ENCODE peak calls at places on chromosomes 11 and 22, in six cellular contexts. One of them, this sample, is unnamed.
A peak's percentile ranks its signal among the peaks of the same experiment; 100 is the strongest.

GRCh38 chr11:122703541-122704272 is 48.2 kb downstream of the UBASH3B start:
- DNase-seq in hepatocyte: no peak
- DNase-seq in CD8-positive, alpha-beta memory T cell: no peak
- DNase-seq in transverse colon: no peak
- DNase-seq in left lung: no peak
- DNase-seq in esophagus muscularis mucosa: no peak
- DNase-seq in this sample: no peak

GRCh38 chr22:35102663-35103062 is 36.7 kb downstream of the ISX start:
- DNase-seq in transverse colon: peak; percentile 71
- DNase-seq in CD8-positive, alpha-beta memory T cell: no peak
- DNase-seq in left lung: peak; percentile 37
- DNase-seq in esophagus muscularis mucosa: no peak
- DNase-seq in hepatocyte: peak; percentile 77
- DNase-seq in this sample: peak; percentile 88

GRCh38 chr11:17564687-17565042 is 17.6 kb downstream of the OTOG start:
- DNase-seq in transverse colon: no peak
- DNase-seq in hepatocyte: no peak
- DNase-seq in esophagus muscularis mucosa: no peak
- DNase-seq in CD8-positive, alpha-beta memory T cell: no peak
- DNase-seq in left lung: no peak
- DNase-seq in this sample: no peak

GRCh38 chr22:25092119-25092518 is 107.5 kb upstream of the CRYBB3 start:
- DNase-seq in hepatocyte: no peak
- DNase-seq in left lung: no peak
- DNase-seq in transverse colon: no peak
- DNase-seq in esophagus muscularis mucosa: no peak
- DNase-seq in CD8-positive, alpha-beta memory T cell: no peak
- DNase-seq in this sample: no peak

GRCh38 chr22:23058481-23059336 is 11.6 kb upstream of the GNAZ start:
- DNase-seq in left lung: no peak
- DNase-seq in CD8-positive, alpha-beta memory T cell: no peak
- DNase-seq in hepatocyte: peak; percentile 3
- DNase-seq in esophagus muscularis mucosa: peak; percentile 75
- DNase-seq in transverse colon: no peak
- DNase-seq in this sample: no peak

GRCh38 chr11:135075740-135076139 is 663.7 kb upstream of the B3GAT1 start:
- DNase-seq in CD8-positive, alpha-beta memory T cell: peak; percentile 67
- DNase-seq in left lung: no peak
- DNase-seq in hepatocyte: peak; percentile 54
- DNase-seq in esophagus muscularis mucosa: no peak
- DNase-seq in transverse colon: peak; percentile 32
- DNase-seq in this sample: peak; percentile 3

GRCh38 chr11:19597194-19597593 is 115.4 kb upstream of the NAV2 start:
- DNase-seq in esophagus muscularis mucosa: no peak
- DNase-seq in CD8-positive, alpha-beta memory T cell: no peak
- DNase-seq in hepatocyte: no peak
- DNase-seq in transverse colon: no peak
- DNase-seq in left lung: no peak
- DNase-seq in this sample: no peak

GRCh38 chr11:19276859-19277808 is 36.4 kb upstream of the E2F8 start:
- DNase-seq in left lung: peak; percentile 53
- DNase-seq in CD8-positive, alpha-beta memory T cell: no peak
- DNase-seq in esophagus muscularis mucosa: no peak
- DNase-seq in hepatocyte: peak; percentile 57
- DNase-seq in transverse colon: peak; percentile 75
- DNase-seq in this sample: peak; percentile 66

GRCh38 chr11:118216621-118217526 is 7.9 kb downstream of the JAML start:
- DNase-seq in transverse colon: no peak
- DNase-seq in CD8-positive, alpha-beta memory T cell: peak; percentile 44
- DNase-seq in esophagus muscularis mucosa: no peak
- DNase-seq in hepatocyte: no peak
- DNase-seq in left lung: no peak
- DNase-seq in this sample: no peak

DNA sequence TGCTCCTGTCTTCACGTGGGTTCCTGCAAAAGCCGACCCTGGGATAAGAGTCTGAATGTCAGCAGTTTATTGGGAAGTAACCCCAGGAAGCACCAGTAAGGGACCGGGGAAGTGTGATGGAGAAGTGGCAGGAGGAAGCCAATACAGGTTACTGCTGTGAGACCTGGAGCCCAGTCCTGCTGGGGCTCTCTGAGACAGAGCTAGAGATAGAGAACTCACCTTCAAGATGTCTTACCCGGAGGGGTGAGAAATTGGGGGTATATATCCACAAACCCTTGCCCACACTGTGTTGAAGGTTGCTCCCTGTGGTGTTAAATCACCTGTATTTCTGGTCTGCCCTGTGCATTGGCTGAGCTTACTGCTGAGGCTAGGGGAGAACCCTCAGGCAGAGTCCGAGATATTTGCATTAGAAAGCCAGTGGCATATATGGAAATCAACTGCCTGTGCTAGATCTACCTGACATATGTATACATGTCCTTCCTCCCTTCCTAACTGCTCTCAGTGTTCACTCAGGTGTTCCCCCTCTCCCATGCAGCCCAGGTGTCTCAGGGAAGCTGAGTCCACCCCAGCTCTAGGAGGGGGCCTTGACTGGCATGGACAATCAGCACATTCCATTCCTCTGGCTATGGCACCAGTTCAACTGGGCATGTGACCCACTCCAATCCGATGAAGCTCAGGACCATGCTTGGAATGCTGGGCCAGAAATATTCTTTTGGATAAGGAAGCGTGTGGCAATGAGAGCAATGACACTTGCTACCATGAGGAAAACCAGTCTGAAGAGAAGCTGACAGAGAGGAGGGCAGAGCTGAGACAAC is 6.8 kb upstream of the MICAL2 start:
- DNase-seq in left lung: no peak
- DNase-seq in hepatocyte: no peak
- DNase-seq in transverse colon: no peak
- DNase-seq in esophagus muscularis mucosa: no peak
- DNase-seq in CD8-positive, alpha-beta memory T cell: no peak
- DNase-seq in this sample: no peak
- H3K4me1 ChIP-seq in left lung: peaks cover 34% of the 10 kb centered on the region
- H3K4me1 ChIP-seq in hepatocyte: no peaks in the 10 kb centered on the region
- H3K4me1 ChIP-seq in transverse colon: no peaks in the 10 kb centered on the region
- H3K4me1 ChIP-seq in esophagus muscularis mucosa: peaks cover 29% of the 10 kb centered on the region
- H3K4me1 ChIP-seq in CD8-positive, alpha-beta memory T cell: no peaks in the 10 kb centered on the region
- H3K4me1 ChIP-seq in this sample: peaks cover 6% of the 10 kb centered on the region

GRCh38 chr22:50576070-50576469 is 2.2 kb downstream of the CPT1B start:
- DNase-seq in transverse colon: no peak
- DNase-seq in left lung: no peak
- DNase-seq in CD8-positive, alpha-beta memory T cell: no peak
- DNase-seq in esophagus muscularis mucosa: no peak
- DNase-seq in hepatocyte: no peak
- DNase-seq in this sample: peak; percentile 39
- H3K36me3 ChIP-seq in transverse colon: no peaks in the 10 kb centered on the region
- H3K36me3 ChIP-seq in left lung: peaks cover 54% of the 10 kb centered on the region
- H3K36me3 ChIP-seq in CD8-positive, alpha-beta memory T cell: peaks cover 5% of the 10 kb centered on the region
- H3K36me3 ChIP-seq in esophagus muscularis mucosa: peaks cover 63% of the 10 kb centered on the region
- H3K36me3 ChIP-seq in hepatocyte: no peaks in the 10 kb centered on the region
- H3K36me3 ChIP-seq in this sample: peaks cover 1% of the 10 kb centered on the region

DNA sequence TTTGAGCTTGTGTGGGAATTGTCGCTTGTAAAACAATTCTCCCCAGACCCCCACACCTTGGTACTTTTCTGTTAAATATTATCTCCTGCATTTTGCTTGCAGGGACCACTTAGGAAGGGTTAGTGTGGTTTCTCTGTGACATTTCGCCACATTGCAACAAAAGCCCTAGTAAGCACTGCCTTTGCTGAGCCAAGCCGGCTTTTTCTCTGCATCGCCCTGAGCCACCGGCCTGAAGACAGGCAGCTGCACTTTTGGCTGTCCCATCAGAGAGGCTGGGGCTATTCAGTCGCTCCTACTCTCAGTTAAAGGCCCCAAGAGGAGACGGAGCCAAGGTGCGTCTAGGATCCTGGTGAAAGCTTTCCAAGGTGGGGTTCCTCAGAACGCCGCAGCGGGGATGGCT is 5.7 kb downstream of the MPPED1 start:
- DNase-seq in left lung: no peak
- DNase-seq in hepatocyte: no peak
- DNase-seq in esophagus muscularis mucosa: no peak
- DNase-seq in CD8-positive, alpha-beta memory T cell: no peak
- DNase-seq in transverse colon: no peak
- DNase-seq in this sample: no peak
- H3K4me1 ChIP-seq in left lung: no peaks in the 10 kb centered on the region
- H3K4me1 ChIP-seq in hepatocyte: no peaks in the 10 kb centered on the region
- H3K4me1 ChIP-seq in esophagus muscularis mucosa: no peaks in the 10 kb centered on the region
- H3K4me1 ChIP-seq in CD8-positive, alpha-beta memory T cell: no peaks in the 10 kb centered on the region
- H3K4me1 ChIP-seq in transverse colon: no peaks in the 10 kb centered on the region
- H3K4me1 ChIP-seq in this sample: no peaks in the 10 kb centered on the region

GRCh38 chr22:20766530-20766929 is 7.4 kb upstream of the SERPIND1 start:
- DNase-seq in hepatocyte: no peak
- DNase-seq in transverse colon: no peak
- DNase-seq in esophagus muscularis mucosa: no peak
- DNase-seq in CD8-positive, alpha-beta memory T cell: no peak
- DNase-seq in left lung: no peak
- DNase-seq in this sample: no peak

GRCh38 chr22:20765938-20766337 is 8.0 kb upstream of the SERPIND1 start:
- DNase-seq in CD8-positive, alpha-beta memory T cell: no peak
- DNase-seq in left lung: no peak
- DNase-seq in esophagus muscularis mucosa: no peak
- DNase-seq in transverse colon: no peak
- DNase-seq in hepatocyte: no peak
- DNase-seq in this sample: no peak

GRCh38 chr22:20763630-20764029 is 10.3 kb upstream of the SERPIND1 start:
- DNase-seq in CD8-positive, alpha-beta memory T cell: no peak
- DNase-seq in transverse colon: no peak
- DNase-seq in esophagus muscularis mucosa: no peak
- DNase-seq in left lung: no peak
- DNase-seq in hepatocyte: no peak
- DNase-seq in this sample: no peak

GRCh38 chr22:20764053-20764720 is 9.7 kb upstream of the SERPIND1 start:
- DNase-seq in esophagus muscularis mucosa: no peak
- DNase-seq in left lung: no peak
- DNase-seq in CD8-positive, alpha-beta memory T cell: no peak
- DNase-seq in hepatocyte: no peak
- DNase-seq in transverse colon: no peak
- DNase-seq in this sample: no peak

GRCh38 chr22:20764729-20765128 is 9.2 kb upstream of the SERPIND1 start:
- DNase-seq in transverse colon: no peak
- DNase-seq in CD8-positive, alpha-beta memory T cell: no peak
- DNase-seq in left lung: no peak
- DNase-seq in esophagus muscularis mucosa: no peak
- DNase-seq in hepatocyte: no peak
- DNase-seq in this sample: no peak
- H3K36me3 ChIP-seq in transverse colon: peaks cover 42% of the 10 kb centered on the region
- H3K36me3 ChIP-seq in CD8-positive, alpha-beta memory T cell: peaks cover 38% of the 10 kb centered on the region
- H3K36me3 ChIP-seq in left lung: peaks cover 71% of the 10 kb centered on the region
- H3K36me3 ChIP-seq in esophagus muscularis mucosa: peaks cover 66% of the 10 kb centered on the region
- H3K36me3 ChIP-seq in hepatocyte: peaks cover 3% of the 10 kb centered on the region
- H3K36me3 ChIP-seq in this sample: peaks cover 15% of the 10 kb centered on the region

DNA sequence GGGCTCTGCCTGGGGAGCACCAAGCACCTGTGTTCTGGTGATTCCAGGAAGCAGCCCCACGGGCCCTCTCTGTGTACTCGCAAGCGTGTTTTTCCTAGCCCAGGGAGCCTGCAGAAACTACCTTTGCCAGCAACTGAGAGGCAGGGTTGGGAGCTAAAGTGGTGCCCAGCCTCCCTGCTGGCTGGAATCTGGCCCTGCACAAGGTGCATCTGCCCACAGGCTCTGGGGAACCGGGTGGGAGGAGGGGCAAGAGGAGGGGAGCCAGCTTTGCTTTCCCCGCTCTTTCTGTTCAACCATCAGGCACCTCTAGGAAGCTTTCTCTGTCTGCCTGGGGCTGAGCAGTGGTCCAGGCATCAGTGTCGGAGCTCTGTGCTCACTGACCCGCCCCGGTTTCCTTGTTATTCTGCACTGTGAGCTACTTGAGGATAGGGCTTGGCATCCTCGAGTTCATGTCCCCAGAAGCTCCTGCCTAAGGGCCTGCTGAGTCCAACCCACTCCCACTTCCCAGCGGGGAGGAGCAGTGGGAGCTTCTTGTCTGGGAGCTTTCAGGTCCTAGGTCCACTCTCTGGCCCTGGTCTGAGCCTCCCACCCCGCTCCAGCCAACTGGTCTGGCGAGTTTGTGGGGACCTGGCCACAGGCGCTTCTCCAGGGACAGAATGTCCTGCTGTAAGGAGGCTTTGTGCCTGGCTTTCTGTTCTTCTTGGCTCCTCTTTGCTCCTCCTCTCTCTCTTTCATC is 14.9 kb downstream of the DAGLA start:
- DNase-seq in left lung: no peak
- DNase-seq in esophagus muscularis mucosa: no peak
- DNase-seq in hepatocyte: no peak
- DNase-seq in CD8-positive, alpha-beta memory T cell: no peak
- DNase-seq in transverse colon: peak; percentile 43
- DNase-seq in this sample: no peak
- H3K4me1 ChIP-seq in left lung: peaks cover 55% of the 10 kb centered on the region
- H3K4me1 ChIP-seq in esophagus muscularis mucosa: peaks cover 79% of the 10 kb centered on the region
- H3K4me1 ChIP-seq in hepatocyte: peaks cover 65% of the 10 kb centered on the region
- H3K4me1 ChIP-seq in CD8-positive, alpha-beta memory T cell: peaks cover 32% of the 10 kb centered on the region
- H3K4me1 ChIP-seq in transverse colon: peaks cover 52% of the 10 kb centered on the region
- H3K4me1 ChIP-seq in this sample: peaks cover 14% of the 10 kb centered on the region

GRCh38 chr22:30017375-30017774 is 62.9 kb upstream of the HORMAD2 start:
- DNase-seq in left lung: no peak
- DNase-seq in hepatocyte: no peak
- DNase-seq in transverse colon: no peak
- DNase-seq in CD8-positive, alpha-beta memory T cell: no peak
- DNase-seq in esophagus muscularis mucosa: no peak
- DNase-seq in this sample: no peak

GRCh38 chr22:30015229-30015797 is 65.0 kb upstream of the HORMAD2 start:
- DNase-seq in esophagus muscularis mucosa: no peak
- DNase-seq in CD8-positive, alpha-beta memory T cell: no peak
- DNase-seq in transverse colon: no peak
- DNase-seq in hepatocyte: no peak
- DNase-seq in left lung: no peak
- DNase-seq in this sample: no peak

GRCh38 chr22:30016596-30016995 is 63.7 kb upstream of the HORMAD2 start:
- DNase-seq in hepatocyte: no peak
- DNase-seq in transverse colon: no peak
- DNase-seq in esophagus muscularis mucosa: no peak
- DNase-seq in left lung: no peak
- DNase-seq in CD8-positive, alpha-beta memory T cell: no peak
- DNase-seq in this sample: no peak

GRCh38 chr22:30014244-30014643 is 66.0 kb upstream of the HORMAD2 start:
- DNase-seq in esophagus muscularis mucosa: no peak
- DNase-seq in CD8-positive, alpha-beta memory T cell: no peak
- DNase-seq in transverse colon: no peak
- DNase-seq in hepatocyte: no peak
- DNase-seq in left lung: no peak
- DNase-seq in this sample: no peak

DNA sequence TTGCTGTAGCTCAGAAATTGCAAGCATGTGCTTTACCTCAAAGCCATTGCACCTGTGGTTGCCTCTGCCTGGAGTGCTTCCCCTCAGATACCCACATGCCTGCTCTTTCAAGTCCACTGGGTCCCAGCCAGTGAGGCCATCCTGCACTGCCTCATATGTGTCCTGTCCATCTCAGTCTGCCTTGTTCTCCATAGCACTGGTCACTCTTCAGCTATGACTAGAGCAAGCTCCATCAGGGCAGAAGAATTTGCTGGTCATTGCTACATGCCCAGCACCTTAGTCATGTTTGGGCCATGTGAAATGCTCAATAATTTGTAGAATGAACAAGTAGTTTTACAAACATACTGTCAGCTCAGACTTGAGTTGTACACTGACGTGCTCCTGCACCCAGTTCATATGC is 64.4 kb upstream of the HORMAD2 start:
- DNase-seq in CD8-positive, alpha-beta memory T cell: no peak
- DNase-seq in hepatocyte: no peak
- DNase-seq in left lung: no peak
- DNase-seq in transverse colon: no peak
- DNase-seq in esophagus muscularis mucosa: no peak
- DNase-seq in this sample: no peak
- H3K36me3 ChIP-seq in CD8-positive, alpha-beta memory T cell: peaks cover 68% of the 10 kb centered on the region
- H3K36me3 ChIP-seq in hepatocyte: no peaks in the 10 kb centered on the region
- H3K36me3 ChIP-seq in left lung: peaks cover 98% of the 10 kb centered on the region
- H3K36me3 ChIP-seq in transverse colon: peaks cover 32% of the 10 kb centered on the region
- H3K36me3 ChIP-seq in esophagus muscularis mucosa: peaks cover 95% of the 10 kb centered on the region
- H3K36me3 ChIP-seq in this sample: peaks cover 9% of the 10 kb centered on the region

This sample was measured in small intestine.